ENCODE peak calls at places on chromosomes 3 and 15, in five cellular contexts. D is activated naive CD8-positive, alpha-beta T cell treated with anti-CD3 and anti-CD28 coated beads for 36 hours; Q is fibroblast of lung; I is Panc1; F is caudate nucleus. P is an unnamed sample.

GRCh38 chr3:62615258-62615840 is 242.0 kb upstream of the FEZF2 start:
- DNase-seq in D (no peak), Q (no peak), I (no peak), F (no peak), P (no peak)

GRCh38 chr15:40291088-40291574 is 8.3 kb upstream of the ANKRD63 start:
- DNase-seq in D (no peak), Q (peak; percentile 53), I (no peak), F (no peak), P (no peak)

GRCh38 chr3:177724020-177724638 is 526.8 kb upstream of the TBL1XR1 start:
- DNase-seq in D (no peak), Q (peak; percentile 86), F (no peak), I (no peak), P (no peak)

GRCh38 chr3:32614956-32615355 is 44.3 kb upstream of the DYNC1LI1 start:
- DNase-seq in D (no peak), I (no peak), Q (peak; percentile 86), F (no peak), P (peak; percentile 73)

GRCh38 chr15:82146990-82147461 is 101.2 kb upstream of the MEX3B start:
- DNase-seq in I (peak; percentile 71), D (no peak), F (no peak), Q (peak; percentile 67), P (peak; percentile 90)

GRCh38 chr15:66369773-66370651 is 13.5 kb upstream of the TIPIN start:
- DNase-seq in F (no peak), Q (peak; percentile 12), I (peak; percentile 53), D (peak; percentile 46), P (peak; percentile 43)

GRCh38 chr3:13025778-13026518 is 47.3 kb downstream of the IQSEC1 start:
- DNase-seq in F (no peak), Q (no peak), D (no peak), I (no peak), P (no peak)

GRCh38 chr3:123757281-123757940 is 126.7 kb downstream of the MYLK start:
- DNase-seq in D (no peak), I (no peak), Q (no peak), F (peak; percentile 43), P (peak; percentile 50)

GRCh38 chr15:88624156-88624970 is 3.2 kb downstream of the AEN start:
- DNase-seq in Q (peak; percentile 75), D (no peak), I (no peak), F (no peak), P (peak; percentile 39)

GRCh38 chr3:129032716-129033115 is 27.9 kb upstream of the GP9 start:
- DNase-seq in I (no peak), Q (no peak), D (no peak), F (no peak), P (no peak)

GRCh38 chr3:128804017-128804816 is 75.2 kb upstream of the ACAD9 start:
- DNase-seq in I (no peak), F (no peak), Q (peak; percentile 57), D (peak; percentile 62), P (peak; percentile 70)

GRCh38 chr3:46406786-46407611 is at the start of the genes CCR5AS and CCRL2:
- DNase-seq in Q (peak; percentile 61), F (no peak), D (peak; percentile 41), I (no peak), P (peak; percentile 80)